ENCODE peak calls at places on chromosome 9, in five cellular contexts. O is cardiac muscle cell, C is heart right ventricle, Y is breast epithelium, F is OCI-LY7. X is an unnamed sample. For H3K4me1, the result is how much of the 10 kb centered on the place peaks cover.

GRCh38 chr9:80550181-80550580 is 978.4 kb downstream of the TLE4 start:
- DNase-seq in O (no peak), C (no peak), Y (no peak), F (no peak), X (no peak)

GRCh38 chr9:88874391-88874790 is 116.9 kb upstream of the S1PR3 start:
- DNase-seq in O (no peak), C (no peak), Y (no peak), F (no peak), X (no peak)

GRCh38 chr9:21023861-21024260 is 7.6 kb downstream of the HACD4 start:
- DNase-seq in O (peak), C (no peak), Y (no peak), F (no peak), X (no peak)

GRCh38 chr9:105064248-105065118 is 136.5 kb upstream of the ABCA1 start:
- DNase-seq in O (peak), C (peak), Y (peak), F (peak), X (peak)

GRCh38 chr9:95085861-95086563 is 231.5 kb downstream of the FANCC start:
- DNase-seq in O (no peak), C (no peak), Y (peak), F (no peak), X (no peak)

GRCh38 chr9:17484906-17485305 is 94.0 kb upstream of the SH3GL2 start:
- DNase-seq in O (peak), C (no peak), Y (no peak), F (no peak), X (no peak)

GRCh38 chr9:83630938-83631457 is 8.1 kb downstream of the IDNK start:
- DNase-seq in O (peak), C (no peak), Y (no peak), F (no peak), X (no peak)

GRCh38 chr9:92119581-92119980 is 4.4 kb upstream of the SPTLC1 start:
- DNase-seq in O (no peak), C (no peak), Y (no peak), F (no peak), X (no peak)

GRCh38 chr9:128787583-128788156 is 617 bp downstream of the TBC1D13 start:
- DNase-seq in O (peak), C (no peak), Y (no peak), F (no peak), X (peak)

GRCh38 chr9:130029591-130029990 is 13.4 kb downstream of the FNBP1 start:
- DNase-seq in O (no peak), C (no peak), Y (no peak), F (no peak), X (no peak)

GRCh38 chr9:130030821-130031481 is 12.0 kb downstream of the FNBP1 start:
- DNase-seq in O (no peak), C (no peak), Y (no peak), F (no peak), X (no peak)

GRCh38 chr9:130039504-130040147 is 3.4 kb downstream of the FNBP1 start:
- DNase-seq in O (peak), C (no peak), Y (no peak), F (peak), X (no peak)

GRCh38 chr9:130036099-130036498 is 6.9 kb downstream of the FNBP1 start:
- DNase-seq in O (peak), C (no peak), Y (no peak), F (no peak), X (no peak)

DNA sequence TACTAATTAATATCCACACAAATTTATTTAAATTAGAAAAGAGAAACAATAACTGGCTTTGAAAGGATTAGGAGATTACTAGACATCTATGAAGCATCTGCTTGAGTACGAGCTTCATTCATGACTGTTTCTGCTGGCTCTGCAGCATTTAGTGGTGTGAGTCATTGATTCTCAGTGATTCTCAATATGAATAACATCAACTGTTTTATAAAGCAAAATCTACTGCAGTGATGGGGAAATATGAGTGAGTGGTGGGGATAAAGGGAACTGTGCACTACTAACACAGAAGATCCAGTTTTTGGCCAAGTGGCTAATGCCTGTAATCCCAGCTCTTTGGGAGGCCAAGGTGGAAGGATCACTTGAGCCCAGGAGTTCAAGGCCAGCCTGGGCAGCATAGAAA is 8.4 kb downstream of the FNBP1 start:
- DNase-seq in O (peak), C (no peak), Y (no peak), F (no peak), X (no peak)
- H3K4me1 ChIP-seq in O (under half), C (half or more), Y (under half), F (half or more), X (half or more)

DNA sequence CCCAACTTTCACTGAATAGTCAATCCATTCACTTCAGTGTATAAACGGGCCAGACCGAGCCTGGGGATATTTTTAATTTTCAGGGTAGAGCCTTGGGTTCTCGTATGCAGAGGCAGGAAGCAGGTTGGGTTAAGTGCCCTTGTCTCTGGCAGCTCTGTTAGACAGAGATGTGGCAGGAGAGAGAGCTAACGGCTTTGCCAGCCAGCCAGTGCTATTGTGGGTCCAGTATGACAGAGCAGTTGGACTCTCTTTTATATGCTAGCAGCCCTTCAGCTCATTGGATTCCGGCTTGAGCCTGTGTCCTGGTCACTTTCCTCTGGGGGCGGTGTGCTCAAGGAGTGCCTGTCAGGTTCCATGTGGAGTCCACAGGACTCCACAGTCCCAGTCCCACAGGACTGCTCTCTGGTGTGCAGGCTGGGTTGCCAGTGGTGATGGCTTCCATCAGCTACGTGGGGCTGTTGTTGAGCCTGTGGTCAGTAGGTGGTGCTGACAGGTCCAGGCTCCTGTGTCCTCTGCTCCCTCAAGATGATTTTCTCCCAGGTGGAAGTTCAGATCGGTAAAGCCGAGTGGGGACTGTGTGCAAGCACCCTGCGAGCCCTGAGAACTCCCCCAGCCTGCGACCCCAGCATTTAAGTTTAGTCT is 14.3 kb downstream of the CLTA start:
- DNase-seq in O (peak), C (no peak), Y (no peak), F (no peak), X (no peak)
- TF ChIP-seq CTCF in O (peak), C (peak), Y (no peak), F (peak), X (no peak)

DNA sequence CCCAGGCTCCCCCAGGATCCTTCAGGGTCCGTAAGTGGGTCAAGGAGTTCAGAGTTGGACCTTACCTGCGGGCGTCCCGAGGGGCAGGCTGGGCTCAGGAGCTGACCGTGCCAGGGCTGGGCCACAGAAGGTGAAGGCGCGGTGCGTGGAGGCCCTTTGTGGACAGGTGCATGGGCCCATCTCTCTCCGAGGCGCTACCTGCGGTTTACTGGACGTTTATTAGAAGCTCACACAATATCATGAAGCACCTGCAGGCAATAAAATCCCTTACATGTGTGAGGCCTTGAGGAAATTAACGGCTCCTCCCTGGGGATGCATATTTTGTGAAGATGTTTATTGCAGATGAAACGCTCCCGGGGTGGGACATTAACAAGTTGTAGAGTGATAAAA is 79.8 kb upstream of the LMX1B start:
- DNase-seq in O (no peak), C (no peak), Y (no peak), F (peak), X (no peak)
- H3K4me1 ChIP-seq in O (under half), C (under half), Y (under half), F (half or more), X (under half)

GRCh38 chr9:86795861-86796497 is 151.3 kb downstream of the GAS1 start:
- DNase-seq in O (peak), C (peak), Y (no peak), F (no peak), X (peak)
- TF ChIP-seq CTCF in O (peak), C (no peak), Y (no peak), F (no peak), X (no peak)

GRCh38 chr9:14321517-14322125 is 7.7 kb upstream of the NFIB start:
- DNase-seq in O (peak), C (no peak), Y (no peak), F (peak), X (no peak)
- H3K4me1 ChIP-seq in O (under half), C (half or more), Y (under half), F (half or more), X (under half)

GRCh38 chr9:134188421-134189166 is 24.2 kb upstream of the RNU6ATAC start:
- DNase-seq in O (peak), C (no peak), Y (no peak), F (no peak), X (peak)
- TF ChIP-seq CTCF in O (no peak), C (no peak), Y (no peak), F (no peak), X (no peak)

DNA sequence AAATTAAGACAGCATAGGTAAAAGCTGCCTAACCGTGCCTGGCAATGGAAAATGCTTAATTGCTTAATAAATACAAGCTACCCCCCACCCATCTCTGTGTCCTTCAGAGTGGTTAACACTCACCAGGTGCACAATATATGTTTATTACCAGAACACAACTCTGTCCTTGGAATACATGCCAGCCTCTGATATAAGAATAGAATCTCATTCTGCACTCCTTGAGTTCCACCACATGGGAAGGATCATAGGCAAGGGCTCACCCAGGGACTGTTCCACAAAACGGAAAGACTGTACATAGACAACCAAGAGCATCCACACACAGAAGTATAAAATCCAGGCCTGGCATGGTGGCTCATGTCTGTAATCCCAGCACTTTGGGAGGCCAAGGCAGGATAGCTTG is 91.4 kb downstream of the STRBP start:
- DNase-seq in O (no peak), C (no peak), Y (no peak), F (no peak), X (no peak)
- H3K4me1 ChIP-seq in O (under half), C (under half), Y (under half), F (half or more), X (under half)

DNA sequence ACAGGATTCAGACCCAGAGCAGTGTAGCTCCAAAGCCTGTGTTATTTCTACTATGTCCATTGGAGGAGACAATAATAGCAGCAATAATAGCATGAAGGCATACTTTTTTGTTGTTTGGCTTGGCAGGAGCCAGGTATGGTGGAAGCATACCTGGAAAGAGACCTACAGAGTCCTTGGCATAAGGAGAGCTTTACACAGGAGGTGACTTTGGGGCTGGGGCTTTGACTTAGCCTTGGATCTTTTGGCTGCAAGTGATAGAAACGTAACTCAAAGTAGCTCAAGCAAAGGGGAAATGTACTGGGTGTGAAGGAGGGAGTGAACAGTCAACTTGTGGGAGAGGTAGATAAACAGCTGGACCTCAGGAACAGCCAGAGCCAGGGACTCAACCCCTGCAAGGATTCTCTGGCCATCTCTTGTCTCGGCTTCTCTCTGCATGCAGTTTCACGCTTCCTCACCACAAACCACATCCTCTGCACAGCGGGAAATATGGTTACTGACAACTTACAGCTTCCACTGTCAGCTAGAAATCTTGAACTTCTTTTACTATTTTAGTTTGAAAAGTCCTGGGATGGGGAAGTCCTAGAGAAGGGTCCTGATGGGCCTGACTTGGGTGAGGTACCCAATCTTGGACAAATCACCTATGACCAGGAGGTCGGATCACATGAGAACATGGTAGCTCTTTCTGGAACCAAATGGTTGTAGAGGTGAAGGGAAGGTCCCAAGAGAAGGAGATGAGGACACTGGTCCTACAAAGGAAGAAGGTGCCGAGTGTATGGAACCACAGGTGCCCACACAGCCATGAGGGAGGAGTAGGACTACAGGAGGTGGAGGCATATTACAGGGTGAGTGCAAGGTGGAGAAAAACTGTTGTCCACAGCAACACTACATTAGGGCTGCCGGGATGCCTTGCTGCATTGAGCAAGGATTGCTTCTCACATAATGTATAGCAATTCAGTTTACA is 47.0 kb upstream of the TGFBR1 start:
- DNase-seq in O (peak), C (no peak), Y (no peak), F (peak), X (peak)
- TF ChIP-seq CTCF in O (no peak), C (no peak), Y (no peak), F (no peak), X (no peak)

X was measured in heart left ventricle.